ENCODE peak calls at places on chromosomes 6 and 20, in seven cellular contexts. C, R, I, Q, H, Y and U are unnamed samples.

GRCh38 chr6:33384581-33385020 is 7.0 kb upstream of the KIFC1 start:
- DNase-seq in C (no peak), R (peak; percentile 67), I (peak; percentile 60), Q (no peak), H (no peak), Y (no peak), U (no peak)

GRCh38 chr6:5401845-5402738 is 140.8 kb downstream of the FARS2 start:
- DNase-seq in C (no peak), R (peak; percentile 59), I (no peak), Q (no peak), H (peak; percentile 22), Y (no peak), U (no peak)

GRCh38 chr20:22684072-22684762 is 99.8 kb upstream of the FOXA2 start:
- DNase-seq in C (peak; percentile 84), R (peak; percentile 90), I (peak; percentile 41), Q (peak; percentile 43), H (peak; percentile 67), Y (peak; percentile 71), U (no peak)

GRCh38 chr6:152189736-152190135 is 382.3 kb downstream of the ESR1 start:
- DNase-seq in C (no peak), R (peak; percentile 22), I (peak; percentile 12), Q (no peak), H (no peak), Y (no peak), U (no peak)

GRCh38 chr6:13767121-13767794 is 47.1 kb downstream of the MCUR1 start:
- DNase-seq in C (peak; percentile 28), R (no peak), I (peak; percentile 20), Q (peak; percentile 28), H (no peak), Y (no peak), U (peak; percentile 71)

GRCh38 chr6:14953806-14954205 is 292.1 kb upstream of the JARID2 start:
- DNase-seq in C (no peak), R (no peak), I (no peak), Q (no peak), H (no peak), Y (no peak), U (no peak)

GRCh38 chr6:7562769-7563168 is 21.3 kb downstream of the DSP start:
- DNase-seq in C (no peak), R (no peak), I (no peak), Q (no peak), H (no peak), Y (no peak), U (no peak)

GRCh38 chr6:47734826-47735481 is 36.6 kb downstream of the ADGRF4 start:
- DNase-seq in C (no peak), R (no peak), I (no peak), Q (no peak), H (no peak), Y (no peak), U (no peak)

GRCh38 chr6:23828861-23829260 is 297.2 kb upstream of the NRSN1 start:
- DNase-seq in C (no peak), R (no peak), I (no peak), Q (no peak), H (no peak), Y (no peak), U (no peak)

GRCh38 chr6:40510442-40510841 is 76.7 kb downstream of the LRFN2 start:
- DNase-seq in C (no peak), R (no peak), I (no peak), Q (no peak), H (no peak), Y (peak; percentile 11), U (no peak)

GRCh38 chr20:47352332-47353223 is 3.9 kb downstream of the ZMYND8 start:
- DNase-seq in C (no peak), R (peak; percentile 48), I (no peak), Q (peak; percentile 91), H (peak; percentile 14), Y (no peak), U (peak; percentile 88)

GRCh38 chr6:48032156-48032555 is 78.8 kb downstream of the PTCHD4 start:
- DNase-seq in C (no peak), R (peak; percentile 36), I (peak; percentile 55), Q (no peak), H (no peak), Y (no peak), U (no peak)

GRCh38 chr20:52269327-52269726 is 77.7 kb upstream of the ZFP64 start:
- DNase-seq in C (no peak), R (no peak), I (no peak), Q (no peak), H (no peak), Y (no peak), U (no peak)

GRCh38 chr6:102619585-102619984 is 1226.1 kb downstream of the GRIK2 start:
- DNase-seq in C (no peak), R (peak; percentile 5), I (no peak), Q (no peak), H (peak; percentile 15), Y (no peak), U (no peak)
- TF ChIP-seq CTCF in C (peak; percentile 51), R (peak; percentile 67), I (peak; percentile 28), Q (peak; percentile 7), H (peak; percentile 80), Y (no peak), U (peak; percentile 13)

DNA sequence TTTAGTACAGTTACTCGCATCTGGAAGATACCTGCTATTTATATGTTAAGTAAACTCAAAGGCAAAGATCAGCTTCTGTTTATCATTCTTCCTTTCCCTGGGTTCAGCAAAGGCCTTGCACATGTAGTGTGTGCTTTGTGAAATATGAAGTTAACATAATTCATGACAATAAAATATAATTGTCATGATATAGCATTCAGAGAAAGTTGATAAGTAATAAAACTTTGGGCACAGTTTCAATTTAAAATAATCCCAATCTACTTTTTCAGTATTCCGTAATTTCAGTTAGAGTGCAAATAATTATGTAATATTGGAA is 51.9 kb upstream of the ZNF217 start:
- DNase-seq in C (no peak), R (no peak), I (no peak), Q (no peak), H (no peak), Y (no peak), U (no peak)
- TF ChIP-seq CTCF in C (no peak), R (no peak), I (no peak), Q (no peak), H (no peak), Y (no peak), U (no peak)

GRCh38 chr20:40941023-40941655 is 87.5 kb upstream of the TOP1 start:
- DNase-seq in C (no peak), R (no peak), I (no peak), Q (no peak), H (peak; percentile 94), Y (no peak), U (no peak)

GRCh38 chr20:40933758-40934157 is 94.9 kb upstream of the TOP1 start:
- DNase-seq in C (no peak), R (no peak), I (no peak), Q (no peak), H (no peak), Y (no peak), U (no peak)

GRCh38 chr20:40942015-40942414 is 86.6 kb upstream of the TOP1 start:
- DNase-seq in C (no peak), R (no peak), I (no peak), Q (no peak), H (peak; percentile 79), Y (no peak), U (no peak)

GRCh38 chr20:40939667-40940066 is 89.0 kb upstream of the TOP1 start:
- DNase-seq in C (no peak), R (no peak), I (no peak), Q (no peak), H (no peak), Y (no peak), U (no peak)

GRCh38 chr20:40938020-40938419 is 90.6 kb upstream of the TOP1 start:
- DNase-seq in C (peak; percentile 56), R (no peak), I (no peak), Q (no peak), H (peak; percentile 45), Y (no peak), U (no peak)
- TF ChIP-seq CTCF in C (no peak), R (peak; percentile 30), I (no peak), Q (no peak), H (peak; percentile 76), Y (no peak), U (no peak)

DNA sequence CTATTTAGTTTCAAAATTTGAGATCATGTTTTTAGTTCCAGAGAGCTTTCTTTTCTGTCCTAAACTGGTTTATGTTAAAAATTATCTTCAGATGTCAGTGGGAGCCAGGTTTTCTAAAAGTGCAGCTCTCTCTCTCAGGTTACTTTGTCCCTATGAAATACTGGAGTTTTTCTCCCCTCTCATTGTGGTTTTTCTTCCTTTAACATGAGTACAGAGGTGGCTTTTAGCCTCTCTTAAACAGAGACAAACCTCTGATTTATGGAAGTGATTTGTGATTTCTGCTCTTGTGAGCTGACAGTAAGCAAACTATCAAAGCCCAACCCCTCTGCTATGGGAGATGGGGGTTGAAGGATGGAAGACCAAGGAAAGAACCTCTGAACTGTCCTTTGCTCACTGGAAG is 85.7 kb downstream of the LIN28B start:
- DNase-seq in C (no peak), R (no peak), I (no peak), Q (no peak), H (no peak), Y (no peak), U (no peak)
- TF ChIP-seq CTCF in C (no peak), R (no peak), I (no peak), Q (no peak), H (no peak), Y (no peak), U (no peak)

GRCh38 chr6:163085861-163086562 is 328.5 kb upstream of the QKI start:
- DNase-seq in C (no peak), R (no peak), I (no peak), Q (no peak), H (no peak), Y (no peak), U (no peak)

GRCh38 chr6:163083141-163083540 is 331.4 kb upstream of the QKI start:
- DNase-seq in C (no peak), R (no peak), I (no peak), Q (no peak), H (no peak), Y (no peak), U (no peak)

GRCh38 chr6:163085426-163085825 is 329.1 kb upstream of the QKI start:
- DNase-seq in C (no peak), R (no peak), I (no peak), Q (no peak), H (no peak), Y (no peak), U (no peak)

GRCh38 chr6:163086563-163086895 is 328.0 kb upstream of the QKI start:
- DNase-seq in C (no peak), R (no peak), I (no peak), Q (no peak), H (no peak), Y (no peak), U (no peak)

DNA sequence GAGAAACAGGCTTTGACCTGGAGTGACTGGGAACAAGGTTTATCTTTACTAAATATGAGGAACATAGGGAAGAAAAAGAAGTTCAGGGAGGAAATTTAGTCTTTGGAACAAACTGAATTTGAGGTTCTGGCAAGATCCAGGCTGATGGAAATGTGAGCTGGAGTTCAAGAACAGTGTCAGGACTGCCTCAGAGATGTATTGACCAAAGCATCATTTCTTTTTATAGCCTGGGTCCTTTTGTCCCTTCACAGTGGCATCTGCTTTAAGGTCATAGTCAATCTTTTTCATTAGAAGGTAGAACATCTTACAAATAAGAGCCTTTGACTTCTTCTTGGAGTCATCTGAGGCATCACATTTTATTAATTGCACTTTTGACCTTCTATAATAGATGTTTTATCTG is 326.5 kb upstream of the QKI start:
- DNase-seq in C (no peak), R (no peak), I (no peak), Q (no peak), H (no peak), Y (no peak), U (no peak)
- TF ChIP-seq CTCF in C (no peak), R (no peak), I (no peak), Q (no peak), H (no peak), Y (no peak), U (no peak)